ENCODE peak calls at places on chromosomes 16 and 17, in four cellular contexts. U is mesendoderm, M is H9, Z is H1. W is an unnamed sample.

GRCh38 chr17:979211-979538 is 401 bp downstream of the NXN start:
- DNase-seq in M (no peak), Z (no peak), U (no peak), W (no peak)

GRCh38 chr17:48014603-48015037 is 23.0 kb downstream of the COPZ2 start:
- DNase-seq in U (no peak), M (peak; percentile 40), Z (no peak), W (no peak)

GRCh38 chr17:77959216-77959925 is 868 bp downstream of the TNRC6C start:
- DNase-seq in Z (peak; percentile 61), M (no peak), U (peak; percentile 37), W (peak; percentile 19)

GRCh38 chr17:2090210-2090641 is 35.3 kb downstream of the HIC1 start:
- DNase-seq in U (no peak), Z (no peak), M (no peak), W (no peak)

GRCh38 chr16:66844342-66845079 is at the start of gene CA7:
- DNase-seq in M (no peak), Z (peak; percentile 79), U (no peak), W (no peak)

GRCh38 chr16:21223787-21224186 is 9.7 kb upstream of the ANKS4B start:
- DNase-seq in Z (peak; percentile 38), U (no peak), M (peak; percentile 31), W (no peak)

GRCh38 chr17:8649157-8650118 is 18.9 kb upstream of the MYH10 start:
- DNase-seq in U (no peak), M (no peak), Z (no peak), W (peak; percentile 95)

GRCh38 chr17:38885728-38886642 is 16.1 kb downstream of the LASP1 start:
- DNase-seq in M (peak; percentile 34), U (peak; percentile 94), Z (no peak), W (peak; percentile 52)

GRCh38 chr17:36977568-36977967 is 28.8 kb downstream of the AATF start:
- DNase-seq in Z (no peak), M (no peak), U (no peak), W (no peak)

GRCh38 chr16:85479972-85480726 is 133.0 kb upstream of the GSE1 start:
- DNase-seq in U (peak; percentile 36), Z (peak; percentile 73), M (peak; percentile 67), W (no peak)

GRCh38 chr17:48609754-48610281 is 999 bp downstream of the HOXB7 start:
- DNase-seq in U (no peak), Z (no peak), M (peak; percentile 67), W (no peak)

GRCh38 chr17:1027044-1027443 is 30.1 kb downstream of the TIMM22 start:
- DNase-seq in M (no peak), U (no peak), Z (no peak), W (no peak)

GRCh38 chr17:14940112-14940945 is 324.8 kb downstream of the PMP22 start:
- DNase-seq in Z (no peak), M (no peak), U (no peak), W (no peak)

GRCh38 chr17:37405955-37406634 is 541 bp downstream of the ACACA start:
- DNase-seq in U (peak; percentile 11), Z (no peak), M (no peak), W (no peak)

GRCh38 chr17:47286198-47286914 is 32.7 kb downstream of the ITGB3 start:
- DNase-seq in U (no peak), Z (no peak), M (no peak), W (peak; percentile 26)

GRCh38 chr17:18026408-18026776 is 12.6 kb downstream of the ATPAF2 start:
- DNase-seq in Z (no peak), U (no peak), M (no peak), W (peak; percentile 81)

GRCh38 chr17:15119928-15120327 is 145.2 kb downstream of the PMP22 start:
- DNase-seq in M (no peak), U (peak; percentile 10), Z (no peak), W (no peak)

GRCh38 chr17:59028328-59028727 is 78.4 kb downstream of the TRIM37 start:
- DNase-seq in Z (no peak), M (no peak), U (no peak), W (no peak)

GRCh38 chr17:65418622-65419021 is 142.8 kb downstream of the AXIN2 start:
- DNase-seq in U (no peak), Z (no peak), M (no peak), W (no peak)

GRCh38 chr17:46834846-46835245 is 16.4 kb upstream of the WNT3 start:
- DNase-seq in Z (no peak), M (no peak), U (no peak), W (no peak)

DNA sequence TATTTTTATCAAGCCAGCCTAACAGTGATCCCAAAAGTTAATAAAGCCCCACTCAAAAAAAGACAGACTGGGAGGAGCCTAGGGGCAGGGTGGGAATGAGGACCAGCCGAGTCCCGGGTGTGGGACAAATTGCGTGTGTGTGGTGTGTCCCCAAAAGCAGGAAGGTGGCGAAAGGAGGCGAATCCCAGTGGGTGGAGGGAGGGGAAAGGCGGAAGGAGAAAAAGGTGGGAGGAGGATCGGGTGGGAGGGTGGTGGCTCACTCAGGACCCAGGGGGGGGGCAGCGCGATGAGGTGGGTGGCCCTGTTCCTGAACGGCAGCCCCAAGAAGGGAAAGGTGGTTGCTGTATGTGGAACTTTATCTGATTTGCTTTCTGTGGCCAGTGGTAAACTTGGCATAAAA is 102.4 kb downstream of the SPECC1 start:
- DNase-seq in Z (no peak), M (no peak), U (no peak), W (no peak)
- H3K56ac ChIP-seq in Z (no peak overlapping the region), M (no peak overlapping the region), U (no peak overlapping the region), W (no peak overlapping the region)

DNA sequence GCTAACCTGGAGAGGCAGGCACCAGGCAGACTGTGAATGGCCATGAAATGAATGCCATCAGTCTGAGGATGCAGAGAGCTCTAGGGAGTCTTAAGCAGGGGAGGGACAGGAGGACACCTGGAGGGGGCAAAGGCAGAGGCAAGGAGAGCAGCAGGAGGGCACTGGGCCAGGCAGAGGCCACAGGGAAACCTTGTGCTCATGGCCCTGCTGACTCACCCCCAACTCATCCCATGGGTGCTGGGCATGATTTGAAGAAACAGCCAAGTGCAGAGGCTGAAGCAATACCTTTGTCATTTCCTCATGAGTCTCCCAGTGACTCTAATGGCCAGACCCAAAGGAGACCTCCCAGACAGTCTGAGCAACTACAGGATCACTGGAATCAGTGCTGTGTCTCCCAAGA is 141.4 kb downstream of the TMEM132E start:
- DNase-seq in U (no peak), Z (no peak), M (no peak), W (no peak)
- H3K56ac ChIP-seq in U (no peak overlapping the region), Z (no peak overlapping the region), M (no peak overlapping the region), W (no peak overlapping the region)

DNA sequence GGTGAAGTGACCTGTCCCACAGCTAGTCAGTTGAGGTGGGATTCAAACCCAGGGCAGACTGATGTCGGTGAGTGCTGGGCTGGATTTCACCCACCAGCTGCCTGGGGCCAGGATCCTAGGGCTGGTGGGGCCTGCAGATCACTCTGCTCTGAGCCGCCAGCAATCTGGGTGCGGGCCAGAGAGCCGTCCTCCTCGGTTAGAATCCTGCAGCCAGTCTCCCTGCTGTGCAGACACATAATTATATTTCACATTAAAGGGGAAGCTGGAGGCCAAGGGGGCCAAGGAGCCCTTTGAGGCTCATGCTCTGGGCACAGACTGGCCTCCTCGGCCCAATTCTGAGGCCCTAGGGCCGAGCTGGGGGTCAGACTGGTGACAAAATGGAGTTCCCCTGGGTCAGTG is 996 bp upstream of the KCNJ12 start:
- DNase-seq in U (no peak), M (no peak), Z (no peak), W (no peak)
- H3K56ac ChIP-seq in U (no peak overlapping the region), M (no peak overlapping the region), Z (no peak overlapping the region), W (no peak overlapping the region)

GRCh38 chr16:73354426-73354825 is 306.5 kb upstream of the ZFHX3 start:
- DNase-seq in Z (no peak), M (no peak), U (no peak), W (no peak)
- H3K56ac ChIP-seq in Z (no peak overlapping the region), M (no peak overlapping the region), U (no peak overlapping the region), W (no peak overlapping the region)

GRCh38 chr16:88387941-88388627 is 5.3 kb downstream of the ZNF469 start:
- DNase-seq in M (no peak), U (no peak), Z (no peak), W (peak; percentile 51)
- H3K56ac ChIP-seq in M (no peak overlapping the region), U (no peak overlapping the region), Z (no peak overlapping the region), W (no peak overlapping the region)

DNA sequence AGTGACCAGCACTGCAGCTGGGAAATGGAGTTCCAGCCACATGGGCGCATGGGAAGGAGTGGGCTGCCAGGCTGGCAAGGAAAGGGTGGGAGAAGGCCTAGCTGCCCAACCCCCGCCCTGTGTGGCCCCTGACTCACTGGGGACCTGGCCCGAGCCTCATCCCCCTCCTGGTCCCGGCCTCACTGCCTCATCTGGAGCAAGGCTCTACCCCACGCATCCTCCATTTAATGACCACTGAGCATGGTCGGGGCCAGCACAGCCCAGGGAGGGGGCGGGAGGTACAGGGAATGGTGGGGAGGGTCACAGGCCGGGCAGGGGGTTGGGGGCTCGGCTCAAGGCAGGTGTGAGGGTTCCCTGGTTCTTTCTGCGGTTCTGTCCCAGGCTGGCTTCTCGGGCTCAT is 16.1 kb downstream of the SPNS2 start:
- DNase-seq in Z (no peak), U (no peak), M (no peak), W (no peak)
- H3K56ac ChIP-seq in Z (no peak overlapping the region), U (no peak overlapping the region), M (no peak overlapping the region), W (no peak overlapping the region)

GRCh38 chr16:87552772-87553171 is 49.5 kb upstream of the JPH3 start:
- DNase-seq in M (no peak), Z (no peak), U (peak; percentile 32), W (no peak)
- H3K56ac ChIP-seq in M (no peak overlapping the region), Z (no peak overlapping the region), U (no peak overlapping the region), W (no peak overlapping the region)